ENCODE peak calls at places on chromosomes 16 and 17, in ten cellular contexts. L is prostate gland, K is GM12878, D is Panc1, W is stomach, M is H1, A is GM23338, U is K562, Y is GM12891, J is HL-60. X is an unnamed sample.

GRCh38 chr16:84874983-84875382 is 55.2 kb downstream of the CRISPLD2 start:
- DNase-seq in W (no peak), A (no peak), K (no peak), U (no peak), M (no peak), D (no peak), J (no peak), Y (no peak), L (no peak), X (no peak)

GRCh38 chr17:57091186-57091618 is 6.2 kb downstream of the AKAP1 start:
- DNase-seq in J (no peak), Y (no peak), K (no peak), A (no peak), U (no peak), M (no peak), L (peak; percentile 57), W (peak; percentile 75), D (no peak), X (no peak)

GRCh38 chr17:1730345-1731193 is 6.1 kb downstream of the WDR81 start:
- DNase-seq in Y (no peak), A (no peak), D (no peak), M (no peak), K (no peak), L (peak; percentile 81), J (peak; percentile 73), W (peak; percentile 61), U (peak; percentile 85), X (peak; percentile 67)

GRCh38 chr17:50304781-50305404 is 30.6 kb downstream of the TMEM92 start:
- DNase-seq in D (no peak), L (no peak), M (no peak), W (peak; percentile 64), Y (no peak), U (no peak), A (no peak), J (peak; percentile 55), K (no peak), X (no peak)

GRCh38 chr17:7842950-7843535 is 9.0 kb downstream of the KDM6B start:
- DNase-seq in K (no peak), U (no peak), A (peak; percentile 81), J (peak; percentile 85), W (peak; percentile 72), Y (no peak), D (no peak), L (peak; percentile 55), M (no peak), X (peak; percentile 75)

GRCh38 chr16:3158498-3159314 is 23.9 kb downstream of the ZNF213 start:
- DNase-seq in K (no peak), L (peak; percentile 89), J (peak; percentile 69), W (peak; percentile 90), Y (peak; percentile 94), M (no peak), D (no peak), A (peak; percentile 93), U (peak; percentile 98), X (peak; percentile 95)

GRCh38 chr17:74935585-74936469 is at the start of gene OTOP3:
- DNase-seq in W (no peak), A (peak; percentile 65), D (no peak), J (no peak), M (no peak), K (no peak), U (no peak), L (no peak), Y (no peak), X (no peak)

GRCh38 chr17:51164911-51165679 is 1.1 kb upstream of the NME2 start:
- DNase-seq in K (no peak), U (no peak), Y (no peak), L (no peak), D (no peak), M (no peak), W (no peak), J (no peak), A (peak; percentile 43), X (no peak)

GRCh38 chr17:70195091-70195490 is 25.8 kb downstream of the KCNJ2 start:
- DNase-seq in L (no peak), W (no peak), K (no peak), D (no peak), U (no peak), A (no peak), J (no peak), M (no peak), Y (no peak), X (no peak)

GRCh38 chr16:30901201-30902069 is 5.0 kb downstream of the CTF1 start:
- DNase-seq in Y (no peak), K (no peak), U (no peak), W (no peak), M (no peak), A (no peak), D (no peak), L (no peak), J (peak; percentile 25), X (no peak)

GRCh38 chr17:60077672-60078519 is 825 bp downstream of the HEATR6 start:
- DNase-seq in U (peak; percentile 44), L (no peak), W (no peak), J (no peak), M (no peak), A (no peak), Y (no peak), D (no peak), K (no peak), X (no peak)

GRCh38 chr16:68086336-68086821 is 1.2 kb downstream of the NFATC3 start:
- DNase-seq in L (no peak), M (no peak), A (peak; percentile 59), U (peak; percentile 68), J (no peak), D (no peak), W (no peak), Y (no peak), K (no peak), X (no peak)

GRCh38 chr16:68083861-68084503 is 1.2 kb upstream of the NFATC3 start:
- DNase-seq in U (no peak), L (no peak), A (peak; percentile 64), M (no peak), W (no peak), K (no peak), Y (no peak), J (peak; percentile 55), D (no peak), X (no peak)

GRCh38 chr16:68085259-68086071 is at the start of gene NFATC3:
- DNase-seq in W (peak; percentile 99), U (peak; percentile 97), Y (peak; percentile 88), M (peak; percentile 85), K (no peak), D (no peak), J (peak; percentile 93), A (peak; percentile 35), L (peak; percentile 98), X (peak; percentile 99)

GRCh38 chr16:68083239-68083781 is 1.9 kb upstream of the NFATC3 start:
- DNase-seq in Y (no peak), A (no peak), L (no peak), W (no peak), M (no peak), K (no peak), U (no peak), D (no peak), J (no peak), X (no peak)

DNA sequence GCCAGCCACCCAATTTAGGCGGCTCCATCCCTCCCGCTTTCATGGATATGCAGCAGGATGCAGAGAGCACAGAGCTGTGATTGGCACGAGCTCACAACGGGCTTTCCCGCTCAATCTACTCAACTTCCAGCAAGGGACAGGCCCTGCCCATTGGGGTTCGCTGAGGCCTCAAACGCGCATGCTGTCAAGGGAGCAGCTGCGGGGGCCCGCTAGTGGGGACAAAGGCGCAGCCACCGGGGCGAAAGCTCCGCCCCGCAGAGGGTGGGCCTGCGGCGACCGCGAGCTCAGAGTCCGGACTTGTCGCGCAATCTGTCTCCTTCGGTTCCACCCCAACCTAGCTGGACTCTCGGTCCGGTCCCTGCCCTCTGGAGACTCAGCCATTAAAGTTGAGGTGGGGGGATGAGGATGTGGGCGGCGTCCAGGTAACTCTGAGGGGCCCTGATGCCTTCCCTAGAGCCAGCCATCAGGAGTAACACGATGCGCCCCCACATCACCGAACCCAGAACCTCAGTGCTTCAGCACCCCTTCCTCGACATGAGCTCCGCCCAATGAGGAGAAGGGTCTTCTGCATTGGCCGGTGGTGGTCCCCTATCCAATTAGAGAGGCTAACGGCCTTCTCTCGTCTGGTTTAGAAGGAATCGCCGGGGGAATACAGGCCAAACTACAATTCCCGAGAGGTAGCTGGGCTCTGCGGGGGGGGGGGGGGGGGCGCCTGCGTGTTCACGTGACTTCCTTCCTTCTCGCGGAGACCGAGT is 489 bp upstream of the NFATC3 start:
- DNase-seq in J (peak; percentile 93), D (no peak), A (peak; percentile 98), W (peak; percentile 82), L (peak; percentile 81), Y (peak; percentile 81), M (peak; percentile 77), U (peak; percentile 93), K (peak; percentile 71), X (peak; percentile 92)
- TF ChIP-seq POLR2AphosphoS5 in J (peak; percentile 74), D (no peak), A (peak; percentile 64), W (peak; percentile 43), L (peak; percentile 61), Y (peak; percentile 86), M (peak; percentile 65), U (peak; percentile 68), K (peak; percentile 88), X (peak; percentile 10)

GRCh38 chr16:88309905-88310259 is 72.9 kb upstream of the ZNF469 start:
- DNase-seq in W (no peak), A (no peak), D (no peak), K (no peak), M (no peak), L (no peak), U (no peak), J (no peak), Y (no peak), X (no peak)
- TF ChIP-seq POLR2AphosphoS5 in W (no peak), A (no peak), D (no peak), K (no peak), M (no peak), L (no peak), U (no peak), J (no peak), Y (no peak), X (no peak)

GRCh38 chr17:19448341-19449268 is 37.6 kb downstream of the RNF112 start:
- DNase-seq in A (no peak), D (peak; percentile 61), Y (no peak), M (no peak), L (peak; percentile 55), K (no peak), J (no peak), W (no peak), U (no peak), X (no peak)
- TF ChIP-seq POLR2AphosphoS5 in A (no peak), D (no peak), Y (no peak), M (no peak), L (peak; percentile 40), K (no peak), J (no peak), W (peak; percentile 74), U (no peak), X (peak; percentile 25)

DNA sequence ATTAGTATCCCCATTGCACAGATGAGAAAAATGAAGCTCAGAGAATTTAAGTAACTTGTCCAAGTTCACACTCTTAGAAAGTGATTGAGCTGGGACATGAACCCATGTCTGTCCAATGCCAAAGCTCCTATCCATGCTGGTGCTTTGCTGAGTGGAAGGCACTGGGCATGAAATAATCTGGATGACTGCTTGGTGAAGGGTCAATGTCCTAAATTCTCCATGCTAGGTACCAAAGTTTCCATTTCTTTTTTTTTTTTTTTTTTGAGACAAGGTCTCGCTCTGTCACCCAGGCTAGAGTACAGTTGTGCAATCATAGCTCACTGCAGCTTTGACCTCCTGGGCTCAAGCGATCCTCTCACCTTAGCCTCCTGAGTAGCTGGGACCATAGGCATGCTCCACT is 153.6 kb upstream of the ERCC4 start:
- DNase-seq in K (no peak), Y (no peak), W (no peak), L (no peak), J (no peak), A (no peak), M (no peak), D (no peak), U (no peak), X (no peak)
- TF ChIP-seq POLR2AphosphoS5 in K (no peak), Y (no peak), W (no peak), L (no peak), J (no peak), A (no peak), M (no peak), D (no peak), U (no peak), X (no peak)

GRCh38 chr16:27264151-27264550 is 4.4 kb downstream of the NSMCE1 start:
- DNase-seq in J (no peak), Y (no peak), M (no peak), L (no peak), U (no peak), D (no peak), K (no peak), W (no peak), A (no peak), X (no peak)
- TF ChIP-seq POLR2AphosphoS5 in J (no peak), Y (no peak), M (no peak), L (no peak), U (no peak), D (no peak), K (no peak), W (peak; percentile 25), A (no peak), X (no peak)

X was measured in transverse colon.